ENCODE peak calls at places on chromosomes 16 and 17, in ten cellular contexts. P is choroid plexus epithelial cell, R is cardiac fibroblast, K is Calu3, T is fibroblast of villous mesenchyme, U is mucosa of descending colon, W is progenitor cell of endocrine pancreas, E is OCI-LY7, O is GM12865, Q is HL-60. L is an unnamed sample.

GRCh38 chr16:8055761-8056160 is 534.5 kb downstream of the TMEM114 start:
- DNase-seq in T (no peak), W (no peak), P (no peak), E (no peak), U (no peak), K (no peak), R (no peak), Q (no peak), O (no peak), L (no peak)

GRCh38 chr16:57316390-57317017 is 32.0 kb upstream of the PLLP start:
- DNase-seq in W (no peak), R (peak; percentile 93), K (no peak), E (no peak), P (peak; percentile 76), O (no peak), Q (no peak), U (no peak), T (peak; percentile 91), L (no peak)

GRCh38 chr16:57343131-57343731 is 15.4 kb upstream of the CCL22 start:
- DNase-seq in T (no peak), P (no peak), K (no peak), W (no peak), R (no peak), E (no peak), O (peak; percentile 49), U (no peak), Q (peak; percentile 47), L (no peak)

GRCh38 chr17:76088868-76089576 is 10.0 kb downstream of the ZACN start:
- DNase-seq in W (no peak), T (no peak), P (no peak), E (no peak), K (no peak), O (no peak), Q (no peak), R (no peak), U (peak; percentile 53), L (no peak)

GRCh38 chr17:74280093-74280513 is 6.1 kb downstream of the DNAI2 start:
- DNase-seq in R (no peak), P (no peak), T (no peak), Q (no peak), W (no peak), U (peak; percentile 64), K (no peak), E (no peak), O (peak; percentile 79), L (no peak)

GRCh38 chr16:28308794-28309535 is 16.6 kb downstream of the SBK1 start:
- DNase-seq in W (no peak), E (no peak), O (no peak), U (no peak), K (no peak), P (no peak), R (no peak), Q (no peak), T (no peak), L (no peak)

GRCh38 chr17:83109793-83110645 is 30.6 kb downstream of the METRNL start:
- DNase-seq in T (peak; percentile 99), K (peak; percentile 96), R (peak; percentile 98), E (no peak), W (no peak), Q (no peak), U (peak; percentile 89), O (no peak), P (peak; percentile 90), L (no peak)

GRCh38 chr17:77944390-77945222 is 13.9 kb upstream of the TNRC6C start:
- DNase-seq in E (no peak), P (no peak), K (no peak), O (no peak), W (no peak), R (no peak), Q (no peak), U (no peak), T (no peak), L (no peak)

GRCh38 chr16:10767127-10767526 is 23.5 kb downstream of the NUBP1 start:
- DNase-seq in P (no peak), K (no peak), T (no peak), O (no peak), W (no peak), U (no peak), Q (no peak), E (no peak), R (no peak), L (no peak)

GRCh38 chr16:73171380-73171779 is 123.5 kb upstream of the ZFHX3 start:
- DNase-seq in W (no peak), U (no peak), P (no peak), R (no peak), T (peak; percentile 60), Q (no peak), E (no peak), O (no peak), K (no peak), L (no peak)

GRCh38 chr16:3183445-3184139 is 4.4 kb upstream of the OR1F1 start:
- DNase-seq in R (no peak), O (no peak), E (no peak), U (no peak), Q (no peak), K (no peak), T (no peak), W (no peak), P (no peak), L (peak; percentile 23)

DNA sequence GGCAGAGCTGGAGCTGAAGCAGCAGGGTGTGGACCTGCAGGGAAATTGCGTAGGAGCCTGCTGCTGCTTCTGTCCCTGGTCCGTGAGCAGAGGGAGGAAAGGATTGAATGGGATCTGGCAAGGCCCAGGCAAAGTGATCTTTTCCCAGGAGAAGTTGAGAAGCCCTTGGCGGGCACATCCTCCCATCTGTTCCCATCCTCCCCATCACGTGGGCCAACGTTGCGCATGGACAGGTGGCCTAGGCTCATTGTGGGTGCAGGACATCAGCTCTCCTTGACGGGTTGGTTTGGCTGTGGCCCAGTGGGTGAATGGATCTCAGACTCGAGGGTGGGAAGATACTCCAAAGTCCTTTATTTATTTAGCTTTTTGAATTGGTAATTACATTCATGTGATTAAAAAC is 29.4 kb upstream of the POLR3E start:
- DNase-seq in Q (no peak), K (no peak), R (no peak), W (no peak), U (no peak), T (no peak), P (no peak), E (no peak), O (no peak), L (no peak)
- TF ChIP-seq CTCF in Q (no peak), K (no peak), R (no peak), W (no peak), U (no peak), T (no peak), P (no peak), E (no peak), O (no peak), L (no peak)

GRCh38 chr17:45963258-45963657 is 35.8 kb upstream of the STH start:
- DNase-seq in W (no peak), R (no peak), O (no peak), Q (no peak), T (no peak), E (no peak), K (no peak), P (no peak), U (no peak), L (no peak)
- TF ChIP-seq CTCF in W (no peak), R (no peak), O (no peak), Q (no peak), T (no peak), E (no peak), K (no peak), P (no peak), U (no peak), L (no peak)

GRCh38 chr16:50067290-50067853 is 1.6 kb downstream of the HEATR3 start:
- DNase-seq in W (no peak), U (no peak), T (peak; percentile 70), P (peak; percentile 85), R (peak; percentile 75), K (peak; percentile 14), O (peak; percentile 77), Q (peak; percentile 57), E (peak; percentile 71), L (peak; percentile 23)
- TF ChIP-seq CTCF in W (peak; percentile 51), U (no peak), T (peak; percentile 65), P (peak; percentile 76), R (peak; percentile 51), K (peak; percentile 29), O (peak; percentile 59), Q (peak; percentile 52), E (peak; percentile 74), L (peak; percentile 50)

DNA sequence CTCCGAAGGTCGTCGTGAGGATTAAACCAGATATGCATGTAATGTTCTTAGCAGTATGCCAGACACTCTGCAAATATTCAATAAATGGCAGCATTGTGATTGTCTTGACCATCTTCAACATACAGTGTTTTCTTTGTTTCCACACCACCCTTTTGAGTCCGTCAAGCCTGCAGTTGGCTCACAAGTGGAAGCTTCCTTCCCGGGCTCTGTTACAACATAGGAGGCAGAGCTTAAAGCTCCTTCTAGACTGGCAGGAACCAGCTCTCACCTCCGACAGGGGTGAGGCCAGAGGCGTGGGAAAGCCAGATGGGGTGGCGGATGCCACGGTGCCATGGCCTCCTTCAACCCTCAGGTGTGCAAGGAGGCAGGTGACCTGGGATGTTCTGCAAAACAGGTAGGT is 138.3 kb downstream of the FOXL1 start:
- DNase-seq in O (no peak), U (no peak), W (no peak), R (no peak), E (no peak), K (peak; percentile 31), P (no peak), T (no peak), Q (no peak), L (no peak)
- TF ChIP-seq CTCF in O (no peak), U (no peak), W (no peak), R (no peak), E (no peak), K (no peak), P (no peak), T (no peak), Q (no peak), L (no peak)

GRCh38 chr16:49183911-49184310 is 97.7 kb downstream of the CBLN1 start:
- DNase-seq in Q (peak; percentile 8), W (peak; percentile 16), K (peak; percentile 7), U (no peak), R (no peak), P (no peak), O (peak; percentile 20), T (no peak), E (peak; percentile 64), L (peak; percentile 60)
- TF ChIP-seq CTCF in Q (no peak), W (peak; percentile 64), K (no peak), U (peak; percentile 19), R (no peak), P (no peak), O (peak; percentile 55), T (no peak), E (peak; percentile 83), L (peak; percentile 59)

GRCh38 chr16:89489040-89489721 is 1.2 kb downstream of the ANKRD11 start:
- DNase-seq in T (peak; percentile 96), U (peak; percentile 92), R (peak; percentile 98), K (peak; percentile 86), P (peak; percentile 97), Q (peak; percentile 88), W (peak; percentile 58), E (peak; percentile 96), O (peak; percentile 95), L (peak; percentile 74)
- TF ChIP-seq CTCF in T (peak; percentile 16), U (no peak), R (peak; percentile 33), K (no peak), P (peak; percentile 37), Q (no peak), W (peak; percentile 42), E (peak; percentile 38), O (peak; percentile 18), L (no peak)

L was measured in nephron progenitor cell.